ENCODE peak calls at places on chromosome 18, in nine cellular contexts. Z, Q, D, K, W, R, O, T and M are unnamed samples.

GRCh38 chr18:49227456-49227855 is 233.0 kb downstream of the DYM start:
- DNase-seq in Z (no peak), Q (no peak), D (peak), K (no peak), W (no peak), R (peak), O (no peak), T (no peak), M (no peak)

GRCh38 chr18:76771132-76771824 is 51.1 kb upstream of the ZNF236 start:
- DNase-seq in Z (no peak), Q (no peak), D (no peak), K (no peak), W (no peak), R (no peak), O (no peak), T (no peak), M (no peak)

GRCh38 chr18:55137602-55138001 is 178.3 kb upstream of the CCDC68 start:
- DNase-seq in Z (no peak), Q (no peak), D (no peak), K (no peak), W (peak), R (no peak), O (no peak), T (no peak), M (no peak)

GRCh38 chr18:5197032-5197434 is at the start of gene AKAIN1:
- DNase-seq in Z (peak), Q (peak), D (peak), K (no peak), W (peak), R (no peak), O (peak), T (no peak), M (no peak)

GRCh38 chr18:78784861-78785260 is 194.8 kb upstream of the SALL3 start:
- DNase-seq in Z (no peak), Q (no peak), D (no peak), K (no peak), W (no peak), R (no peak), O (no peak), T (no peak), M (no peak)

GRCh38 chr18:76502551-76502950 is 7.5 kb upstream of the ZNF516 start:
- DNase-seq in Z (no peak), Q (no peak), D (no peak), K (no peak), W (no peak), R (no peak), O (no peak), T (no peak), M (no peak)

GRCh38 chr18:54075681-54076080 is 148.8 kb downstream of the MBD2 start:
- DNase-seq in Z (no peak), Q (no peak), D (no peak), K (no peak), W (no peak), R (no peak), O (no peak), T (no peak), M (no peak)

GRCh38 chr18:23306842-23307241 is 146.2 kb upstream of the RIOK3 start:
- DNase-seq in Z (no peak), Q (no peak), D (no peak), K (no peak), W (no peak), R (no peak), O (no peak), T (no peak), M (no peak)

GRCh38 chr18:48782381-48782841 is 168.4 kb downstream of the SMAD7 start:
- DNase-seq in Z (no peak), Q (no peak), D (no peak), K (no peak), W (no peak), R (no peak), O (no peak), T (no peak), M (no peak)

DNA sequence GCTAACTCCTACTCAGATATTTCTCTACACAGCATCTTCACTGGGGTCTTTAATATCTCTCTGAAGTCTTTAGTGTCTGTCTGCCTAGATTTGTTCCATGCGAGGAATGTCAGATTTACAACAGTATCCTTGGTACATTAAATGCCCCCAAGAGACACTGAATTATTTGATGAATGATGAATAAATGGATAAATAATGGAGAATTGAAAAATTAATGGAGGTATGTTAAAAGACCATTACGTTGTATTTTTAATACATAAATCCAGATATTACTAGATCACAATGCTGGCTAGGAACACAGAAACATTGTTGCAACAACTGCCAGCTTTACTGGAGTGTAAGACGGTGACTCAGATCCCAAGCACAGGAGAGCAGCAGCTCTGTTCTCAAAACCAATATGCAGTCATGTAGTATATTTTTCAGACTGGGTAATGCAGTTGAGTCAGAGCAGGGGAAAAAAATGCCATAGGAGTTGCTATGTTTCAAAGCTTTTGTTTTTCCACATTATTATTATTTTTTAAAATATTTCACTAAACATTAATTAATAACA is 388.0 kb upstream of the SYT4 start:
- DNase-seq in Z (no peak), Q (no peak), D (no peak), K (peak), W (peak), R (no peak), O (peak), T (no peak), M (peak)
- TF ChIP-seq CTCF in Z (no peak), Q (no peak), D (no peak), K (no peak), W (no peak), R (no peak), O (no peak), T (no peak), M (no peak)

GRCh38 chr18:65202091-65202490 is 548.7 kb upstream of the CDH7 start:
- DNase-seq in Z (no peak), Q (no peak), D (no peak), K (no peak), W (no peak), R (no peak), O (no peak), T (no peak), M (no peak)

GRCh38 chr18:65206551-65207260 is 544.1 kb upstream of the CDH7 start:
- DNase-seq in Z (no peak), Q (no peak), D (no peak), K (no peak), W (no peak), R (no peak), O (no peak), T (no peak), M (no peak)
- TF ChIP-seq CTCF in Z (no peak), Q (peak), D (no peak), K (no peak), W (no peak), R (no peak), O (no peak), T (no peak), M (no peak)

GRCh38 chr18:60671022-60671421 is 298.4 kb upstream of the MC4R start:
- DNase-seq in Z (no peak), Q (no peak), D (no peak), K (no peak), W (no peak), R (no peak), O (no peak), T (no peak), M (no peak)

GRCh38 chr18:60675801-60676200 is 303.2 kb upstream of the MC4R start:
- DNase-seq in Z (peak), Q (no peak), D (no peak), K (no peak), W (no peak), R (no peak), O (no peak), T (peak), M (no peak)

GRCh38 chr18:60676807-60677206 is 304.2 kb upstream of the MC4R start:
- DNase-seq in Z (no peak), Q (no peak), D (no peak), K (no peak), W (no peak), R (no peak), O (no peak), T (no peak), M (no peak)
- TF ChIP-seq CTCF in Z (no peak), Q (no peak), D (no peak), K (peak), W (no peak), R (no peak), O (no peak), T (no peak), M (no peak)

DNA sequence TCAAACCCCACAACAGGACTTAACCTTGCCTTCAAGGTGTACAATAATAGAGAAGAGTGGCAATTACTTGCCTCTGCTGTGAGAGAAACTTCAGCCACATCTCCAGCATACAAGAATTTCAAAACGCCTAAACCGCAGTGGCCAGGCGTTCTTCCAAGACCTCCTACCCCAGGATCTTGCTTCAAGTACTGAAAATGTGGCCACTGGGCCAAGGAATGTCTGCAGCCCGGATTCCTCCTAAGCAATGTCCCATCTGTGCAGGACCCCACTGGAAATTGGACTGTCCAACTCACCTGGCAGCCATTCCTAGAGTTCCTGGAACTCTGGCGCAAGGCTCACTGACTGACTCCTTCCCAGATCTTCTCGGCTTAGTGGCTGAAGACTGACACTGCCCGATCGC is 2.8 kb upstream of the CYB5A start:
- DNase-seq in Z (no peak), Q (no peak), D (no peak), K (no peak), W (peak), R (no peak), O (no peak), T (no peak), M (no peak)
- TF ChIP-seq CTCF in Z (no peak), Q (no peak), D (no peak), K (no peak), W (no peak), R (no peak), O (no peak), T (no peak), M (no peak)

GRCh38 chr18:2395427-2396161 is 175.7 kb downstream of the METTL4 start:
- DNase-seq in Z (no peak), Q (no peak), D (no peak), K (no peak), W (no peak), R (no peak), O (no peak), T (no peak), M (no peak)
- TF ChIP-seq CTCF in Z (no peak), Q (no peak), D (no peak), K (no peak), W (no peak), R (no peak), O (no peak), T (no peak), M (no peak)

GRCh38 chr18:68847219-68847860 is 49.5 kb downstream of the CCDC102B start:
- DNase-seq in Z (no peak), Q (no peak), D (no peak), K (peak), W (peak), R (no peak), O (no peak), T (no peak), M (peak)
- TF ChIP-seq CTCF in Z (no peak), Q (peak), D (peak), K (peak), W (peak), R (peak), O (peak), T (peak), M (peak)

GRCh38 chr18:65752625-65753325 is 2.0 kb downstream of the CDH7 start:
- DNase-seq in Z (no peak), Q (no peak), D (no peak), K (no peak), W (no peak), R (no peak), O (no peak), T (no peak), M (no peak)

GRCh38 chr18:65751145-65752085 is 603 bp downstream of the CDH7 start:
- DNase-seq in Z (no peak), Q (peak), D (no peak), K (no peak), W (no peak), R (no peak), O (no peak), T (no peak), M (no peak)

GRCh38 chr18:65755616-65756015 is 4.8 kb downstream of the CDH7 start:
- DNase-seq in Z (no peak), Q (no peak), D (no peak), K (no peak), W (no peak), R (no peak), O (no peak), T (no peak), M (no peak)

GRCh38 chr18:65754121-65754520 is 3.3 kb downstream of the CDH7 start:
- DNase-seq in Z (no peak), Q (no peak), D (no peak), K (peak), W (no peak), R (no peak), O (peak), T (no peak), M (no peak)

GRCh38 chr18:65753520-65753919 is 2.7 kb downstream of the CDH7 start:
- DNase-seq in Z (peak), Q (peak), D (no peak), K (peak), W (no peak), R (no peak), O (no peak), T (no peak), M (no peak)
- TF ChIP-seq CTCF in Z (no peak), Q (peak), D (no peak), K (peak), W (no peak), R (peak), O (peak), T (no peak), M (no peak)

DNA sequence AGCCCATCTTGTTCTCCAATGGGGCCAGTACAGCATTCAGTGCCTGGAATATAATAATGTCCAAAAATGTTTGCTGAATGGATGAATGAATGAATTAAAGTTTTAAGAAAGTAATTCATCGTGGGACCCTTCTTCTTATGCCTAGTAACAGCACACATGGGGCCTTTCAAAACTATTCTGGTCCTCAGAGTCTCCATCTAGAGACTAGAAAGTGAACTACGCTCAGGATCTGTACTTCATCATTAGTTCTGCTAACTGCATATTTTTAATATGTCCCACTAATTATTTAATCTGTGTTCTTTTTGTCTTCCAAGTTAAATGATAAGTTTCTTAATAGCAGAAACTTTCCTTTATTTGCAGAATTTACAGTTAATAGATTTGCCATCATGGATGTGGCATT is 172.5 kb downstream of the SMAD2 start:
- DNase-seq in Z (no peak), Q (no peak), D (no peak), K (no peak), W (no peak), R (no peak), O (no peak), T (no peak), M (no peak)
- TF ChIP-seq CTCF in Z (no peak), Q (peak), D (peak), K (peak), W (peak), R (peak), O (peak), T (no peak), M (peak)